ENCODE peak calls at places on chromosomes 6 and 20, in seven cellular contexts. One of them, this sample, is unnamed.

GRCh38 chr6:143755301-143755744 is 77.6 kb downstream of the PHACTR2 start:
- DNase-seq in AG09309: no peak
- DNase-seq in esophagus squamous epithelium: no peak
- DNase-seq in IMR-90: peak; percentile 53
- DNase-seq in body of pancreas: no peak
- DNase-seq in tibial artery: no peak
- DNase-seq in psoas muscle: no peak
- DNase-seq in this sample: no peak

GRCh38 chr6:32327103-32327502 is 44.6 kb downstream of the TSBP1 start:
- DNase-seq in tibial artery: no peak
- DNase-seq in esophagus squamous epithelium: no peak
- DNase-seq in psoas muscle: no peak
- DNase-seq in AG09309: no peak
- DNase-seq in body of pancreas: no peak
- DNase-seq in IMR-90: no peak
- DNase-seq in this sample: no peak

GRCh38 chr6:157434349-157435016 is 53.5 kb downstream of the ZDHHC14 start:
- DNase-seq in esophagus squamous epithelium: no peak
- DNase-seq in IMR-90: no peak
- DNase-seq in body of pancreas: peak; percentile 47
- DNase-seq in tibial artery: peak; percentile 36
- DNase-seq in psoas muscle: peak; percentile 64
- DNase-seq in AG09309: peak; percentile 7
- DNase-seq in this sample: no peak

GRCh38 chr6:48278261-48278660 is 167.3 kb upstream of the PTCHD4 start:
- DNase-seq in AG09309: no peak
- DNase-seq in esophagus squamous epithelium: no peak
- DNase-seq in psoas muscle: no peak
- DNase-seq in IMR-90: no peak
- DNase-seq in body of pancreas: no peak
- DNase-seq in tibial artery: no peak
- DNase-seq in this sample: no peak

GRCh38 chr6:135202821-135203220 is 21.7 kb downstream of the MYB start:
- DNase-seq in body of pancreas: no peak
- DNase-seq in IMR-90: no peak
- DNase-seq in esophagus squamous epithelium: no peak
- DNase-seq in tibial artery: no peak
- DNase-seq in psoas muscle: no peak
- DNase-seq in AG09309: no peak
- DNase-seq in this sample: no peak

GRCh38 chr6:63923139-63923739 is 287.6 kb downstream of the PHF3 start:
- DNase-seq in esophagus squamous epithelium: no peak
- DNase-seq in tibial artery: no peak
- DNase-seq in IMR-90: peak; percentile 51
- DNase-seq in psoas muscle: no peak
- DNase-seq in body of pancreas: no peak
- DNase-seq in AG09309: no peak
- DNase-seq in this sample: peak; percentile 11

GRCh38 chr6:1407499-1407990 is 18.2 kb downstream of the FOXF2 start:
- DNase-seq in body of pancreas: no peak
- DNase-seq in esophagus squamous epithelium: no peak
- DNase-seq in tibial artery: no peak
- DNase-seq in AG09309: peak; percentile 41
- DNase-seq in psoas muscle: no peak
- DNase-seq in IMR-90: peak; percentile 74
- DNase-seq in this sample: no peak

GRCh38 chr20:44264287-44264686 is 17.2 kb downstream of the GDAP1L1 start:
- DNase-seq in AG09309: no peak
- DNase-seq in psoas muscle: no peak
- DNase-seq in tibial artery: no peak
- DNase-seq in esophagus squamous epithelium: no peak
- DNase-seq in IMR-90: no peak
- DNase-seq in body of pancreas: no peak
- DNase-seq in this sample: no peak

GRCh38 chr20:7967199-7967844 is 27.1 kb upstream of the HAO1 start:
- DNase-seq in IMR-90: peak; percentile 6
- DNase-seq in AG09309: peak; percentile 51
- DNase-seq in psoas muscle: no peak
- DNase-seq in body of pancreas: no peak
- DNase-seq in tibial artery: no peak
- DNase-seq in esophagus squamous epithelium: no peak
- DNase-seq in this sample: no peak

GRCh38 chr6:41063884-41064285 is 8.3 kb downstream of the OARD1 start:
- DNase-seq in AG09309: no peak
- DNase-seq in IMR-90: no peak
- DNase-seq in psoas muscle: no peak
- DNase-seq in esophagus squamous epithelium: no peak
- DNase-seq in body of pancreas: no peak
- DNase-seq in tibial artery: no peak
- DNase-seq in this sample: no peak

GRCh38 chr6:112503210-112503609 is 156.1 kb downstream of the RFPL4B start:
- DNase-seq in body of pancreas: no peak
- DNase-seq in IMR-90: no peak
- DNase-seq in esophagus squamous epithelium: no peak
- DNase-seq in psoas muscle: no peak
- DNase-seq in AG09309: no peak
- DNase-seq in tibial artery: no peak
- DNase-seq in this sample: no peak

GRCh38 chr6:141269684-141270083 is 863.0 kb upstream of the GJE1 start:
- DNase-seq in tibial artery: no peak
- DNase-seq in body of pancreas: no peak
- DNase-seq in psoas muscle: no peak
- DNase-seq in esophagus squamous epithelium: no peak
- DNase-seq in AG09309: no peak
- DNase-seq in IMR-90: no peak
- DNase-seq in this sample: no peak

GRCh38 chr6:141267420-141267819 is 865.3 kb upstream of the GJE1 start:
- DNase-seq in body of pancreas: no peak
- DNase-seq in AG09309: no peak
- DNase-seq in IMR-90: no peak
- DNase-seq in tibial artery: no peak
- DNase-seq in esophagus squamous epithelium: no peak
- DNase-seq in psoas muscle: no peak
- DNase-seq in this sample: no peak

GRCh38 chr6:141264101-141264500 is 868.6 kb upstream of the GJE1 start:
- DNase-seq in IMR-90: peak; percentile 46
- DNase-seq in AG09309: no peak
- DNase-seq in tibial artery: no peak
- DNase-seq in body of pancreas: no peak
- DNase-seq in esophagus squamous epithelium: no peak
- DNase-seq in psoas muscle: no peak
- DNase-seq in this sample: no peak

GRCh38 chr6:141261672-141262060 is 871.1 kb upstream of the GJE1 start:
- DNase-seq in esophagus squamous epithelium: no peak
- DNase-seq in body of pancreas: no peak
- DNase-seq in tibial artery: no peak
- DNase-seq in IMR-90: no peak
- DNase-seq in AG09309: no peak
- DNase-seq in psoas muscle: no peak
- DNase-seq in this sample: no peak

GRCh38 chr6:141265748-141266647 is 866.7 kb upstream of the GJE1 start:
- DNase-seq in psoas muscle: no peak
- DNase-seq in tibial artery: no peak
- DNase-seq in body of pancreas: no peak
- DNase-seq in IMR-90: no peak
- DNase-seq in esophagus squamous epithelium: no peak
- DNase-seq in AG09309: no peak
- DNase-seq in this sample: no peak
- H3K4me3 ChIP-seq in psoas muscle: peak overlapping the region; percentile 50
- H3K4me3 ChIP-seq in tibial artery: peak overlapping the region; percentile 36
- H3K4me3 ChIP-seq in body of pancreas: no peak overlapping the region
- H3K4me3 ChIP-seq in IMR-90: no peak overlapping the region
- H3K4me3 ChIP-seq in esophagus squamous epithelium: peak overlapping the region; percentile 4
- H3K4me3 ChIP-seq in AG09309: peak overlapping the region; percentile 4
- H3K4me3 ChIP-seq in this sample: peak overlapping the region; percentile 14

DNA sequence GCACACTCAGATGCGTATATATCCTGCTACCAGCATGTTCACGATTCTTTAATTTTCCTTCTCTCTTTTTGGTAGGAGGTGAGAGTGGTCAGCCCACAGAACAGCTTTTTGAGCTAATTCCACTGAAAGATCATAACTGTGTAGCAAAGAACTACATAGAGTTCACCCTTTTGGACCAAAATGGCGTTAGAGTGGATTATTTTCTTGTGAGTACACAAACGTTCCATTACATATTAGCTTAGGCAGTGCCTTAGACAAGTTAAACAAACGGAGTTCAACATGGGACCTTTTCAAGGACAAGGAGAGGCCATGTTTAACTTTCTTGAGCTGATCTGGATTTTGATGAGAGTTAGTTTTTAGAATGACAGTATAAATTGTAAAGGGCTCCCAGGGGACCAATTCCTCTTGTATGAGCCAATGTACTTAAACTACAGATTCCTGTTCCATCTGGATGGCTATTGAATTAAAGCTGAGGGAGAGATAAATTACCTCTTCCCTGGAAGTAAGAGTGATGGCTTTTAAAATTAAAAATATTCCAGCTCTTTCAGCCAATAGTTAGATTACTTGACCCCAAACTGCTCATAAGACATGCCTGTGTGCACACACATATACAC is 25.5 kb upstream of the ARMH2 start:
- DNase-seq in esophagus squamous epithelium: no peak
- DNase-seq in tibial artery: no peak
- DNase-seq in psoas muscle: no peak
- DNase-seq in AG09309: no peak
- DNase-seq in IMR-90: no peak
- DNase-seq in body of pancreas: no peak
- DNase-seq in this sample: no peak
- H3K4me3 ChIP-seq in esophagus squamous epithelium: no peak overlapping the region
- H3K4me3 ChIP-seq in tibial artery: no peak overlapping the region
- H3K4me3 ChIP-seq in psoas muscle: no peak overlapping the region
- H3K4me3 ChIP-seq in AG09309: no peak overlapping the region
- H3K4me3 ChIP-seq in IMR-90: no peak overlapping the region
- H3K4me3 ChIP-seq in body of pancreas: no peak overlapping the region
- H3K4me3 ChIP-seq in this sample: no peak overlapping the region

GRCh38 chr20:63540417-63541186 is 3.4 kb upstream of the PTK6 start:
- DNase-seq in IMR-90: peak; percentile 50
- DNase-seq in body of pancreas: no peak
- DNase-seq in tibial artery: no peak
- DNase-seq in AG09309: no peak
- DNase-seq in psoas muscle: no peak
- DNase-seq in esophagus squamous epithelium: no peak
- DNase-seq in this sample: no peak

GRCh38 chr20:63542696-63543095 is 4.9 kb downstream of the SRMS start:
- DNase-seq in AG09309: no peak
- DNase-seq in psoas muscle: no peak
- DNase-seq in body of pancreas: no peak
- DNase-seq in tibial artery: no peak
- DNase-seq in IMR-90: no peak
- DNase-seq in esophagus squamous epithelium: no peak
- DNase-seq in this sample: no peak

GRCh38 chr20:63542031-63542559 is 4.9 kb upstream of the PTK6 start:
- DNase-seq in esophagus squamous epithelium: no peak
- DNase-seq in body of pancreas: no peak
- DNase-seq in psoas muscle: no peak
- DNase-seq in IMR-90: no peak
- DNase-seq in tibial artery: no peak
- DNase-seq in AG09309: no peak
- DNase-seq in this sample: no peak

GRCh38 chr20:63539441-63540370 is 2.5 kb upstream of the PTK6 start:
- DNase-seq in psoas muscle: no peak
- DNase-seq in esophagus squamous epithelium: no peak
- DNase-seq in IMR-90: no peak
- DNase-seq in tibial artery: no peak
- DNase-seq in AG09309: no peak
- DNase-seq in body of pancreas: no peak
- DNase-seq in this sample: no peak

GRCh38 chr20:63541371-63541770 is 4.2 kb upstream of the PTK6 start:
- DNase-seq in esophagus squamous epithelium: no peak
- DNase-seq in IMR-90: no peak
- DNase-seq in tibial artery: no peak
- DNase-seq in psoas muscle: no peak
- DNase-seq in body of pancreas: no peak
- DNase-seq in AG09309: no peak
- DNase-seq in this sample: no peak
- H3K4me3 ChIP-seq in esophagus squamous epithelium: no peak overlapping the region
- H3K4me3 ChIP-seq in IMR-90: no peak overlapping the region
- H3K4me3 ChIP-seq in tibial artery: no peak overlapping the region
- H3K4me3 ChIP-seq in psoas muscle: no peak overlapping the region
- H3K4me3 ChIP-seq in body of pancreas: no peak overlapping the region
- H3K4me3 ChIP-seq in AG09309: no peak overlapping the region
- H3K4me3 ChIP-seq in this sample: no peak overlapping the region

GRCh38 chr6:152859225-152859624 is 108.6 kb downstream of the VIP start:
- DNase-seq in tibial artery: no peak
- DNase-seq in body of pancreas: no peak
- DNase-seq in esophagus squamous epithelium: no peak
- DNase-seq in psoas muscle: no peak
- DNase-seq in AG09309: no peak
- DNase-seq in IMR-90: no peak
- DNase-seq in this sample: no peak
- H3K4me3 ChIP-seq in tibial artery: no peak overlapping the region
- H3K4me3 ChIP-seq in body of pancreas: no peak overlapping the region
- H3K4me3 ChIP-seq in esophagus squamous epithelium: no peak overlapping the region
- H3K4me3 ChIP-seq in psoas muscle: peak overlapping the region; percentile 31
- H3K4me3 ChIP-seq in AG09309: no peak overlapping the region
- H3K4me3 ChIP-seq in IMR-90: no peak overlapping the region
- H3K4me3 ChIP-seq in this sample: no peak overlapping the region

DNA sequence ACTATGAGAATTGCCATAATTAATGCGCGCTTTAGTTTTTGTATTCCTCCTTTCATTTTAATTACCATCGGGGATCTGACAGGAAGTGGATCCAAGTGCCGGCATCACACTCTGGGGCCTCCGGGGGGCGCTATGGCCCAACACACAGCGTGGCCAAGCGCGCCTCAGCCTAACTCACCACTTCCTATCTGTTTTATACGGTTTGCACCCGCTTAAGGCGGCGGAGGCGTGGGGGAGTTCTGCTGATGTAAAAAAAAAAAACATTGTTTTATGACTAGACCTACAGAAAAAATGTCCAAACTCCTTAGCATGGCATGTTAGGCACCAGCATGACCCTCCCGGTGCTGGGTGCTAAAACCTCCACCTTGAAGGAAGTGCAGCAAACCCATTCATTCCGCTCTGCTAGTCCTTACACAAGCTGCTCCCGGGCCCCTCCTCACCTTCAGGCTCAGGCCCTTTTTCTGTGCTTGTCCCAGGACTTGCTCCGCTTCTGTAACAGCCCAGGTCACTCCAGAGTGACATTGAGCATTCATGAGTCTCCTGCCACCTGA is 4.5 kb upstream of the EBF4 start:
- DNase-seq in psoas muscle: peak; percentile 34
- DNase-seq in IMR-90: peak; percentile 29
- DNase-seq in tibial artery: no peak
- DNase-seq in AG09309: no peak
- DNase-seq in body of pancreas: peak; percentile 55
- DNase-seq in esophagus squamous epithelium: no peak
- DNase-seq in this sample: no peak
- H3K4me3 ChIP-seq in psoas muscle: no peak overlapping the region
- H3K4me3 ChIP-seq in IMR-90: no peak overlapping the region
- H3K4me3 ChIP-seq in tibial artery: no peak overlapping the region
- H3K4me3 ChIP-seq in AG09309: no peak overlapping the region
- H3K4me3 ChIP-seq in body of pancreas: no peak overlapping the region
- H3K4me3 ChIP-seq in esophagus squamous epithelium: no peak overlapping the region
- H3K4me3 ChIP-seq in this sample: no peak overlapping the region

This sample was measured in AG04450.